ENCODE peak calls at places on chromosomes 13 and 19, in six cellular contexts. One of them, this sample, is unnamed.

GRCh38 chr19:57419439-57419838 is 8.5 kb downstream of the ZNF17 start:
- DNase-seq in sigmoid colon: no peak
- DNase-seq in upper lobe of left lung: no peak
- DNase-seq in HL-60: no peak
- DNase-seq in HepG2: no peak
- DNase-seq in GM23338: no peak
- DNase-seq in this sample: no peak

GRCh38 chr13:48594080-48594815 is 59.5 kb upstream of the CYSLTR2 start:
- DNase-seq in sigmoid colon: no peak
- DNase-seq in upper lobe of left lung: no peak
- DNase-seq in HL-60: no peak
- DNase-seq in HepG2: no peak
- DNase-seq in GM23338: peak
- DNase-seq in this sample: peak

GRCh38 chr13:112254900-112255299 is 121.3 kb upstream of the SPACA7 start:
- DNase-seq in sigmoid colon: no peak
- DNase-seq in upper lobe of left lung: no peak
- DNase-seq in HL-60: no peak
- DNase-seq in HepG2: no peak
- DNase-seq in GM23338: no peak
- DNase-seq in this sample: no peak

GRCh38 chr19:10269333-10270179 is 1.4 kb upstream of the ICAM1 start:
- DNase-seq in sigmoid colon: peak
- DNase-seq in upper lobe of left lung: peak
- DNase-seq in HL-60: no peak
- DNase-seq in HepG2: peak
- DNase-seq in GM23338: peak
- DNase-seq in this sample: peak

GRCh38 chr13:46303743-46304385 is 83.2 kb downstream of the RUBCNL start:
- DNase-seq in sigmoid colon: no peak
- DNase-seq in upper lobe of left lung: no peak
- DNase-seq in HL-60: no peak
- DNase-seq in HepG2: no peak
- DNase-seq in GM23338: no peak
- DNase-seq in this sample: no peak

GRCh38 chr13:89401209-89401810 is 1730.1 kb downstream of the SLITRK5 start:
- DNase-seq in sigmoid colon: no peak
- DNase-seq in upper lobe of left lung: no peak
- DNase-seq in HL-60: no peak
- DNase-seq in HepG2: no peak
- DNase-seq in GM23338: peak
- DNase-seq in this sample: no peak

GRCh38 chr13:74040200-74040599 is 94.0 kb downstream of the KLF12 start:
- DNase-seq in sigmoid colon: no peak
- DNase-seq in upper lobe of left lung: peak
- DNase-seq in HL-60: no peak
- DNase-seq in HepG2: peak
- DNase-seq in GM23338: peak
- DNase-seq in this sample: no peak

GRCh38 chr13:46720189-46720588 is 76.8 kb downstream of the ESD start:
- DNase-seq in sigmoid colon: no peak
- DNase-seq in upper lobe of left lung: no peak
- DNase-seq in HL-60: no peak
- DNase-seq in HepG2: no peak
- DNase-seq in GM23338: no peak
- DNase-seq in this sample: no peak

GRCh38 chr19:46603195-46603637 is 2.1 kb downstream of the CALM3 start:
- DNase-seq in sigmoid colon: no peak
- DNase-seq in upper lobe of left lung: no peak
- DNase-seq in HL-60: no peak
- DNase-seq in HepG2: peak
- DNase-seq in GM23338: no peak
- DNase-seq in this sample: no peak

GRCh38 chr13:30856004-30856790 is 49.9 kb upstream of the MEDAG start:
- DNase-seq in sigmoid colon: no peak
- DNase-seq in upper lobe of left lung: no peak
- DNase-seq in HL-60: no peak
- DNase-seq in HepG2: no peak
- DNase-seq in GM23338: no peak
- DNase-seq in this sample: no peak

GRCh38 chr19:57870225-57870624 is 18.6 kb downstream of the ZNF814 start:
- DNase-seq in sigmoid colon: no peak
- DNase-seq in upper lobe of left lung: no peak
- DNase-seq in HL-60: no peak
- DNase-seq in HepG2: no peak
- DNase-seq in GM23338: no peak
- DNase-seq in this sample: no peak

GRCh38 chr19:38045554-38046253 is 138.7 kb downstream of the SIPA1L3 start:
- DNase-seq in sigmoid colon: no peak
- DNase-seq in upper lobe of left lung: no peak
- DNase-seq in HL-60: no peak
- DNase-seq in HepG2: no peak
- DNase-seq in GM23338: no peak
- DNase-seq in this sample: no peak

GRCh38 chr19:46495789-46496099 is at the start of gene PNMA8B:
- DNase-seq in sigmoid colon: peak
- DNase-seq in upper lobe of left lung: no peak
- DNase-seq in HL-60: no peak
- DNase-seq in HepG2: no peak
- DNase-seq in GM23338: peak
- DNase-seq in this sample: no peak

GRCh38 chr19:49861541-49862410 is 5.6 kb downstream of the PNKP start:
- DNase-seq in sigmoid colon: peak
- DNase-seq in upper lobe of left lung: no peak
- DNase-seq in HL-60: no peak
- DNase-seq in HepG2: no peak
- DNase-seq in GM23338: no peak
- DNase-seq in this sample: no peak

GRCh38 chr13:29397265-29397664 is 198.2 kb downstream of the SLC7A1 start:
- DNase-seq in sigmoid colon: no peak
- DNase-seq in upper lobe of left lung: no peak
- DNase-seq in HL-60: no peak
- DNase-seq in HepG2: no peak
- DNase-seq in GM23338: peak
- DNase-seq in this sample: no peak

GRCh38 chr19:54207908-54208783 is 7.5 kb downstream of the RPS9 start:
- DNase-seq in sigmoid colon: peak
- DNase-seq in upper lobe of left lung: peak
- DNase-seq in HL-60: peak
- DNase-seq in HepG2: peak
- DNase-seq in GM23338: no peak
- DNase-seq in this sample: peak

GRCh38 chr13:76884167-76884566 is 2.0 kb downstream of the KCTD12 start:
- DNase-seq in sigmoid colon: peak
- DNase-seq in upper lobe of left lung: peak
- DNase-seq in HL-60: no peak
- DNase-seq in HepG2: no peak
- DNase-seq in GM23338: peak
- DNase-seq in this sample: no peak

GRCh38 chr19:771332-771785 is 20.4 kb downstream of the MISP start:
- DNase-seq in sigmoid colon: no peak
- DNase-seq in upper lobe of left lung: no peak
- DNase-seq in HL-60: no peak
- DNase-seq in HepG2: peak
- DNase-seq in GM23338: peak
- DNase-seq in this sample: no peak

GRCh38 chr13:93262729-93263128 is 36.1 kb downstream of the GPC6 start:
- DNase-seq in sigmoid colon: no peak
- DNase-seq in upper lobe of left lung: no peak
- DNase-seq in HL-60: no peak
- DNase-seq in HepG2: no peak
- DNase-seq in GM23338: no peak
- DNase-seq in this sample: no peak

GRCh38 chr19:10653482-10653731 is 739 bp upstream of the ILF3 start:
- DNase-seq in sigmoid colon: no peak
- DNase-seq in upper lobe of left lung: no peak
- DNase-seq in HL-60: no peak
- DNase-seq in HepG2: no peak
- DNase-seq in GM23338: no peak
- DNase-seq in this sample: no peak

GRCh38 chr19:8069116-8069973 is 16.8 kb downstream of the CCL25 start:
- DNase-seq in sigmoid colon: no peak
- DNase-seq in upper lobe of left lung: no peak
- DNase-seq in HL-60: no peak
- DNase-seq in HepG2: no peak
- DNase-seq in GM23338: peak
- DNase-seq in this sample: no peak

GRCh38 chr13:105990256-105990958 is 545.1 kb downstream of the EFNB2 start:
- DNase-seq in sigmoid colon: no peak
- DNase-seq in upper lobe of left lung: no peak
- DNase-seq in HL-60: no peak
- DNase-seq in HepG2: no peak
- DNase-seq in GM23338: no peak
- DNase-seq in this sample: peak

GRCh38 chr13:104984296-104984818 is 1551.1 kb downstream of the EFNB2 start:
- DNase-seq in sigmoid colon: peak
- DNase-seq in upper lobe of left lung: no peak
- DNase-seq in HL-60: peak
- DNase-seq in HepG2: no peak
- DNase-seq in GM23338: no peak
- DNase-seq in this sample: no peak

GRCh38 chr19:28701491-28701890 is 511.5 kb downstream of the UQCRFS1 start:
- DNase-seq in sigmoid colon: no peak
- DNase-seq in upper lobe of left lung: no peak
- DNase-seq in HL-60: no peak
- DNase-seq in HepG2: no peak
- DNase-seq in GM23338: no peak
- DNase-seq in this sample: no peak

GRCh38 chr13:109784590-109785140 is 1.7 kb downstream of the IRS2 start:
- DNase-seq in sigmoid colon: peak
- DNase-seq in upper lobe of left lung: peak
- DNase-seq in HL-60: no peak
- DNase-seq in HepG2: no peak
- DNase-seq in GM23338: peak
- DNase-seq in this sample: peak

GRCh38 chr13:41017744-41018582 is 1.2 kb downstream of the ELF1 start:
- DNase-seq in sigmoid colon: no peak
- DNase-seq in upper lobe of left lung: no peak
- DNase-seq in HL-60: no peak
- DNase-seq in HepG2: peak
- DNase-seq in GM23338: no peak
- DNase-seq in this sample: no peak

GRCh38 chr13:30576528-30576927 is 41.2 kb upstream of the USPL1 start:
- DNase-seq in sigmoid colon: no peak
- DNase-seq in upper lobe of left lung: no peak
- DNase-seq in HL-60: no peak
- DNase-seq in HepG2: peak
- DNase-seq in GM23338: no peak
- DNase-seq in this sample: no peak

GRCh38 chr13:48159436-48160225 is 64.7 kb upstream of the MED4 start:
- DNase-seq in sigmoid colon: no peak
- DNase-seq in upper lobe of left lung: no peak
- DNase-seq in HL-60: no peak
- DNase-seq in HepG2: no peak
- DNase-seq in GM23338: no peak
- DNase-seq in this sample: no peak

DNA sequence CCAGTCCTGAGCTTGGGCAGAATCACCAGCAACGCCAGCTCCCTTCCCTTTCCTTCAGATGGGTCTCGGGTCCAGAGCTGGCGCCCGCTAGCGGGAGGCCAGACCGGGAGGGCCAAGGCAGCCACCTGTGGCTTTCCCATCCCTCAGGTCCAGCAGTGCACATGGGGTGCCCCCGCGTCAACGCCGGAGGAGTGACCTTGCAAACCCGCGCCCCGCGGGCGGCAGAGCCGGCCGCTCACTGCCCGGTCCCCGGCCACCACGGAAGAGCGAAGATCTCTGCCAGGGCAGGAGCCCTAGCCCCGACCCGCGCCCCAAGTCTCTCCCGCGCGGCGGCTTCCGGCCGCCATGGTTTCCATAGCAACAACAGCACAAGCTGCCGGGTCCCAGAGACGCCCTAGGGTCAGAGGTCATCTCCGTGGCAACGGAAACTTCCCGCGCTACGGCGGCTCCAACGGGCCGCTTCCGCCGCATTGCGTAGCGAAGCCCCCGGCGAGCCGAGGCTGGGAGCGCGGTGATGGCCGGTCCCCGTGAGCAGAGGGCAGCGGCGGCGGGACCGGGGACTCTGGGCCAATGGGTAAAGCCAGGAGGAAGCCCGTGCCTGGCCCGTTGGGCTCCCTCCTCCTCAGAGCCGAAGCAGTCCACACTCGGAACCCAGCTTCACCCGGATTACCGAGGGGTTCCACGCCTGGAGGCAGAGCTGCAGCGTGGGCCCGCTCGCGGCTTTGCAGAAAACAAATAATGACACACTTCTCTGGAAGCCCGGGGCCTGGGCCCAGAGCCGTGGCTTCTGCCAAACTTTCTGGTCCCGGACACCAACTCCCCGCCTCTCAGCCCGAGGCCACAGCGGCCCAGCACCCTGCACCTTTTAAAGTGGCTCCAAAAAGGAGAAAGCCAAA is 7.4 kb downstream of the FGF14 start:
- DNase-seq in sigmoid colon: peak
- DNase-seq in upper lobe of left lung: peak
- DNase-seq in HL-60: peak
- DNase-seq in HepG2: no peak
- DNase-seq in GM23338: peak
- DNase-seq in this sample: peak
- H3K4me3 ChIP-seq in sigmoid colon: peak
- H3K4me3 ChIP-seq in upper lobe of left lung: peak
- H3K4me3 ChIP-seq in HL-60: peak
- H3K4me3 ChIP-seq in HepG2: no peak
- H3K4me3 ChIP-seq in GM23338: peak
- H3K4me3 ChIP-seq in this sample: peak

GRCh38 chr13:97229699-97230098 is 7.6 kb downstream of the MBNL2 start:
- DNase-seq in sigmoid colon: no peak
- DNase-seq in upper lobe of left lung: no peak
- DNase-seq in HL-60: no peak
- DNase-seq in HepG2: no peak
- DNase-seq in GM23338: no peak
- DNase-seq in this sample: no peak
- TF ChIP-seq CTCF in sigmoid colon: no peak
- TF ChIP-seq CTCF in upper lobe of left lung: no peak
- TF ChIP-seq CTCF in HL-60: no peak
- TF ChIP-seq CTCF in HepG2: no peak
- TF ChIP-seq CTCF in GM23338: no peak
- TF ChIP-seq CTCF in this sample: no peak

DNA sequence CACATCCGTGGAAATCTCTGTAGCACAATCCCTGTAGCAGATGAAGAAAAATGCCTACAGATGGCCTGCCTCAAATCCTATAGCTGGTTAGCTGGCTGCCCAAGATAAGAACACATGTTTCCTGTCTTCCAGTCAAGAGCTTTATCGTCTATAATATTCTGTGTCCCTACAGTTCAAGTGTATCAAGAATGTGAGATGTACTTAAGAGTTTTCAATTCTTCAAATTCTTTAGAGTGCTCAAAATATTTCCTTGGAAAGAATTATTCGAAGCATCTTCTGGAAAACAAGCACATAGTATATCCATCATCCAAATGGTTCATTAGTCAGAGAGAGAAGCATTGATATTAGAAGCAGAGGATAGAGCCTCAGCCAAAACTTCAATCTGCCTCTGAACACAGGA is 239.8 kb downstream of the COG6 start:
- DNase-seq in sigmoid colon: no peak
- DNase-seq in upper lobe of left lung: no peak
- DNase-seq in HL-60: no peak
- DNase-seq in HepG2: no peak
- DNase-seq in GM23338: no peak
- DNase-seq in this sample: no peak
- TF ChIP-seq POLR2AphosphoS5 in sigmoid colon: no peak
- TF ChIP-seq POLR2AphosphoS5 in upper lobe of left lung: no peak
- TF ChIP-seq POLR2AphosphoS5 in HL-60: no peak
- TF ChIP-seq POLR2AphosphoS5 in HepG2: no peak
- TF ChIP-seq POLR2AphosphoS5 in GM23338: no peak
- TF ChIP-seq POLR2AphosphoS5 in this sample: no peak

GRCh38 chr19:51628153-51628939 is 1.9 kb downstream of the SIGLEC5 start:
- DNase-seq in sigmoid colon: no peak
- DNase-seq in upper lobe of left lung: no peak
- DNase-seq in HL-60: no peak
- DNase-seq in HepG2: no peak
- DNase-seq in GM23338: no peak
- DNase-seq in this sample: no peak
- H3K4me3 ChIP-seq in sigmoid colon: no peak
- H3K4me3 ChIP-seq in upper lobe of left lung: no peak
- H3K4me3 ChIP-seq in HL-60: peak
- H3K4me3 ChIP-seq in HepG2: no peak
- H3K4me3 ChIP-seq in GM23338: no peak
- H3K4me3 ChIP-seq in this sample: no peak

This sample was measured in esophagus muscularis mucosa.